ENCODE peak calls at places on chromosome 13, in nine cellular contexts. One of them, this sample, is unnamed.

GRCh38 chr13:110676511-110677204 is 29.3 kb downstream of the CARS2 start:
- DNase-seq in heart left ventricle: no peak
- DNase-seq in GM12865: peak
- DNase-seq in WERI-Rb-1: no peak
- DNase-seq in kidney epithelial cell: no peak
- DNase-seq in body of pancreas: peak
- DNase-seq in NB4: no peak
- DNase-seq in mucosa of descending colon: no peak
- DNase-seq in astrocyte of the spinal cord: no peak
- DNase-seq in this sample: no peak

GRCh38 chr13:110047511-110047910 is 259.4 kb downstream of the COL4A1 start:
- DNase-seq in heart left ventricle: peak
- DNase-seq in GM12865: no peak
- DNase-seq in WERI-Rb-1: no peak
- DNase-seq in kidney epithelial cell: peak
- DNase-seq in body of pancreas: peak
- DNase-seq in NB4: no peak
- DNase-seq in mucosa of descending colon: no peak
- DNase-seq in astrocyte of the spinal cord: peak
- DNase-seq in this sample: peak

GRCh38 chr13:67125681-67126080 is 104.5 kb downstream of the PCDH9 start:
- DNase-seq in heart left ventricle: no peak
- DNase-seq in GM12865: no peak
- DNase-seq in WERI-Rb-1: no peak
- DNase-seq in kidney epithelial cell: no peak
- DNase-seq in body of pancreas: no peak
- DNase-seq in NB4: no peak
- DNase-seq in mucosa of descending colon: no peak
- DNase-seq in astrocyte of the spinal cord: no peak
- DNase-seq in this sample: no peak

GRCh38 chr13:113356594-113356993 is 7.3 kb downstream of the GRTP1 start:
- DNase-seq in heart left ventricle: no peak
- DNase-seq in GM12865: no peak
- DNase-seq in WERI-Rb-1: no peak
- DNase-seq in kidney epithelial cell: no peak
- DNase-seq in body of pancreas: no peak
- DNase-seq in NB4: no peak
- DNase-seq in mucosa of descending colon: no peak
- DNase-seq in astrocyte of the spinal cord: no peak
- DNase-seq in this sample: no peak

GRCh38 chr13:34864650-34865049 is 77.4 kb upstream of the NBEA start:
- DNase-seq in heart left ventricle: no peak
- DNase-seq in GM12865: no peak
- DNase-seq in WERI-Rb-1: no peak
- DNase-seq in kidney epithelial cell: no peak
- DNase-seq in body of pancreas: no peak
- DNase-seq in NB4: no peak
- DNase-seq in mucosa of descending colon: no peak
- DNase-seq in astrocyte of the spinal cord: no peak
- DNase-seq in this sample: no peak

GRCh38 chr13:76848596-76848995 is 37.6 kb downstream of the KCTD12 start:
- DNase-seq in heart left ventricle: peak
- DNase-seq in GM12865: no peak
- DNase-seq in WERI-Rb-1: peak
- DNase-seq in kidney epithelial cell: no peak
- DNase-seq in body of pancreas: no peak
- DNase-seq in NB4: peak
- DNase-seq in mucosa of descending colon: no peak
- DNase-seq in astrocyte of the spinal cord: no peak
- DNase-seq in this sample: no peak

GRCh38 chr13:39588384-39588783 is 14.6 kb downstream of the LHFPL6 start:
- DNase-seq in heart left ventricle: no peak
- DNase-seq in GM12865: no peak
- DNase-seq in WERI-Rb-1: no peak
- DNase-seq in kidney epithelial cell: no peak
- DNase-seq in body of pancreas: no peak
- DNase-seq in NB4: no peak
- DNase-seq in mucosa of descending colon: no peak
- DNase-seq in astrocyte of the spinal cord: no peak
- DNase-seq in this sample: no peak

GRCh38 chr13:48561461-48562224 is 28.8 kb upstream of the RCBTB2 start:
- DNase-seq in heart left ventricle: no peak
- DNase-seq in GM12865: peak
- DNase-seq in WERI-Rb-1: no peak
- DNase-seq in kidney epithelial cell: no peak
- DNase-seq in body of pancreas: no peak
- DNase-seq in NB4: peak
- DNase-seq in mucosa of descending colon: no peak
- DNase-seq in astrocyte of the spinal cord: no peak
- DNase-seq in this sample: no peak

GRCh38 chr13:95644611-95645052 is at the start of gene DZIP1:
- DNase-seq in heart left ventricle: peak
- DNase-seq in GM12865: peak
- DNase-seq in WERI-Rb-1: peak
- DNase-seq in kidney epithelial cell: no peak
- DNase-seq in body of pancreas: peak
- DNase-seq in NB4: no peak
- DNase-seq in mucosa of descending colon: peak
- DNase-seq in astrocyte of the spinal cord: peak
- DNase-seq in this sample: peak

GRCh38 chr13:39379118-39379517 is 223.9 kb downstream of the LHFPL6 start:
- DNase-seq in heart left ventricle: no peak
- DNase-seq in GM12865: peak
- DNase-seq in WERI-Rb-1: no peak
- DNase-seq in kidney epithelial cell: no peak
- DNase-seq in body of pancreas: no peak
- DNase-seq in NB4: no peak
- DNase-seq in mucosa of descending colon: no peak
- DNase-seq in astrocyte of the spinal cord: no peak
- DNase-seq in this sample: no peak

GRCh38 chr13:74907788-74908187 is 574.2 kb downstream of the TBC1D4 start:
- DNase-seq in heart left ventricle: no peak
- DNase-seq in GM12865: no peak
- DNase-seq in WERI-Rb-1: no peak
- DNase-seq in kidney epithelial cell: no peak
- DNase-seq in body of pancreas: no peak
- DNase-seq in NB4: no peak
- DNase-seq in mucosa of descending colon: no peak
- DNase-seq in astrocyte of the spinal cord: no peak
- DNase-seq in this sample: no peak

GRCh38 chr13:38496956-38497355 is 147.3 kb downstream of the UFM1 start:
- DNase-seq in heart left ventricle: no peak
- DNase-seq in GM12865: no peak
- DNase-seq in WERI-Rb-1: no peak
- DNase-seq in kidney epithelial cell: no peak
- DNase-seq in body of pancreas: no peak
- DNase-seq in NB4: no peak
- DNase-seq in mucosa of descending colon: no peak
- DNase-seq in astrocyte of the spinal cord: no peak
- DNase-seq in this sample: peak

GRCh38 chr13:48715977-48716376 is 62.2 kb downstream of the CYSLTR2 start:
- DNase-seq in heart left ventricle: no peak
- DNase-seq in GM12865: no peak
- DNase-seq in WERI-Rb-1: no peak
- DNase-seq in kidney epithelial cell: no peak
- DNase-seq in body of pancreas: no peak
- DNase-seq in NB4: peak
- DNase-seq in mucosa of descending colon: no peak
- DNase-seq in astrocyte of the spinal cord: peak
- DNase-seq in this sample: no peak

GRCh38 chr13:44487989-44488388 is 88.1 kb downstream of the TSC22D1 start:
- DNase-seq in heart left ventricle: no peak
- DNase-seq in GM12865: peak
- DNase-seq in WERI-Rb-1: no peak
- DNase-seq in kidney epithelial cell: no peak
- DNase-seq in body of pancreas: no peak
- DNase-seq in NB4: no peak
- DNase-seq in mucosa of descending colon: no peak
- DNase-seq in astrocyte of the spinal cord: no peak
- DNase-seq in this sample: no peak

GRCh38 chr13:105452895-105453294 is 1082.6 kb downstream of the EFNB2 start:
- DNase-seq in heart left ventricle: no peak
- DNase-seq in GM12865: no peak
- DNase-seq in WERI-Rb-1: no peak
- DNase-seq in kidney epithelial cell: no peak
- DNase-seq in body of pancreas: no peak
- DNase-seq in NB4: no peak
- DNase-seq in mucosa of descending colon: no peak
- DNase-seq in astrocyte of the spinal cord: no peak
- DNase-seq in this sample: no peak

GRCh38 chr13:90445179-90445578 is 902.3 kb upstream of the MIR17HG start:
- DNase-seq in heart left ventricle: no peak
- DNase-seq in GM12865: no peak
- DNase-seq in WERI-Rb-1: no peak
- DNase-seq in kidney epithelial cell: peak
- DNase-seq in body of pancreas: no peak
- DNase-seq in NB4: no peak
- DNase-seq in mucosa of descending colon: no peak
- DNase-seq in astrocyte of the spinal cord: peak
- DNase-seq in this sample: peak

GRCh38 chr13:95494082-95494681 is 58.3 kb upstream of the CLDN10 start:
- DNase-seq in heart left ventricle: no peak
- DNase-seq in GM12865: peak
- DNase-seq in WERI-Rb-1: no peak
- DNase-seq in kidney epithelial cell: no peak
- DNase-seq in body of pancreas: no peak
- DNase-seq in NB4: peak
- DNase-seq in mucosa of descending colon: no peak
- DNase-seq in astrocyte of the spinal cord: peak
- DNase-seq in this sample: no peak

GRCh38 chr13:33676045-33676699 is 141.8 kb upstream of the RFC3 start:
- DNase-seq in heart left ventricle: no peak
- DNase-seq in GM12865: no peak
- DNase-seq in WERI-Rb-1: peak
- DNase-seq in kidney epithelial cell: no peak
- DNase-seq in body of pancreas: peak
- DNase-seq in NB4: no peak
- DNase-seq in mucosa of descending colon: peak
- DNase-seq in astrocyte of the spinal cord: peak
- DNase-seq in this sample: peak

DNA sequence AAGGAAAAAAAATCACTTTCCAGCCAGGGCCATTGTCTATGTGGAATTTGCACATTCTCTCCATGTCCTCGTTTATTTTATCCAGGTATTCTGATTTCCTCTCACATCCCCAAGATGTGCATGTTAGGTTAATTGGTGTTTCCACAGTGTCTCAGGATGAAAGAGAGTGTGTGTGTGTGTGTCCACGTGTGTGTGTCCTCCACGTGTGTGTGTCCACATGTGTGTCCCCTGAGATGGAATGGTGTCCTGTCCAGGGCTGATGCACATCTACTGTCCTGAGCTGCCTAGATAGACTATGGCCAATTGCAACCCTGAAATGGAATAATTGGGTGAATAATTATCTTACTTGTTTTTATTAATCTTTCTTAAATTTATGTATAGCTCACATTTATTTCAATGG is 2436.5 kb downstream of the PCDH9 start:
- DNase-seq in heart left ventricle: no peak
- DNase-seq in GM12865: no peak
- DNase-seq in WERI-Rb-1: no peak
- DNase-seq in kidney epithelial cell: no peak
- DNase-seq in body of pancreas: no peak
- DNase-seq in NB4: no peak
- DNase-seq in mucosa of descending colon: no peak
- DNase-seq in astrocyte of the spinal cord: no peak
- DNase-seq in this sample: no peak
- H3K4me3 ChIP-seq in heart left ventricle: no peak
- H3K4me3 ChIP-seq in GM12865: no peak
- H3K4me3 ChIP-seq in WERI-Rb-1: no peak
- H3K4me3 ChIP-seq in kidney epithelial cell: no peak
- H3K4me3 ChIP-seq in body of pancreas: no peak
- H3K4me3 ChIP-seq in NB4: no peak
- H3K4me3 ChIP-seq in mucosa of descending colon: no peak
- H3K4me3 ChIP-seq in astrocyte of the spinal cord: no peak
- H3K4me3 ChIP-seq in this sample: no peak

GRCh38 chr13:42969558-42970172 is 22.4 kb downstream of the EPSTI1 start:
- DNase-seq in heart left ventricle: peak
- DNase-seq in GM12865: peak
- DNase-seq in WERI-Rb-1: peak
- DNase-seq in kidney epithelial cell: no peak
- DNase-seq in body of pancreas: peak
- DNase-seq in NB4: peak
- DNase-seq in mucosa of descending colon: peak
- DNase-seq in astrocyte of the spinal cord: peak
- DNase-seq in this sample: peak
- TF ChIP-seq CTCF in heart left ventricle: peak
- TF ChIP-seq CTCF in GM12865: peak
- TF ChIP-seq CTCF in WERI-Rb-1: peak
- TF ChIP-seq CTCF in kidney epithelial cell: peak
- TF ChIP-seq CTCF in body of pancreas: peak
- TF ChIP-seq CTCF in NB4: peak
- TF ChIP-seq CTCF in mucosa of descending colon: peak
- TF ChIP-seq CTCF in astrocyte of the spinal cord: peak
- TF ChIP-seq CTCF in this sample: peak

DNA sequence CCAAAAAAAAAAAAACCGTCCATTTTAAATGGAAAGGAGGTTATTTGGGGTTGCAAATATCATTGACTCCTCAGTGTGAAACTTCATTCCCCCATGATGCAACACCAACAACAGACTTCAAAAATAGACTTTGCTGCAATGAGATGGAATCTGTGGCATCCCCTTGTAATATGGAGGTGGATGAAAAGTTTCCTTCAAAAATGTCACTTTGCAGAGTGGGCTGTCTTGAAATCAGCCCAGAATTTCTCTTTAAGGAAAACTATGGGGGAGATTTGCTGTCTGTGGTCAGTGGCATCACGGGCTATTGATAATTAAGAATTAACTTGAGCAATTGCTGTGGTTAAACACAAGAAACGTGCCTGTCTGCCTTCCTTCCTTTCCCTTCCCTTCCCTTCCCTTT is 1.5 kb downstream of the GPR18 start:
- DNase-seq in heart left ventricle: no peak
- DNase-seq in GM12865: no peak
- DNase-seq in WERI-Rb-1: no peak
- DNase-seq in kidney epithelial cell: no peak
- DNase-seq in body of pancreas: no peak
- DNase-seq in NB4: peak
- DNase-seq in mucosa of descending colon: no peak
- DNase-seq in astrocyte of the spinal cord: peak
- DNase-seq in this sample: no peak
- H3K4me3 ChIP-seq in heart left ventricle: no peak
- H3K4me3 ChIP-seq in GM12865: no peak
- H3K4me3 ChIP-seq in WERI-Rb-1: no peak
- H3K4me3 ChIP-seq in kidney epithelial cell: no peak
- H3K4me3 ChIP-seq in body of pancreas: no peak
- H3K4me3 ChIP-seq in NB4: no peak
- H3K4me3 ChIP-seq in mucosa of descending colon: no peak
- H3K4me3 ChIP-seq in astrocyte of the spinal cord: no peak
- H3K4me3 ChIP-seq in this sample: no peak

GRCh38 chr13:51449018-51449417 is 3.8 kb downstream of the INTS6 start:
- DNase-seq in heart left ventricle: no peak
- DNase-seq in GM12865: no peak
- DNase-seq in WERI-Rb-1: no peak
- DNase-seq in kidney epithelial cell: no peak
- DNase-seq in body of pancreas: no peak
- DNase-seq in NB4: no peak
- DNase-seq in mucosa of descending colon: no peak
- DNase-seq in astrocyte of the spinal cord: no peak
- DNase-seq in this sample: no peak

DNA sequence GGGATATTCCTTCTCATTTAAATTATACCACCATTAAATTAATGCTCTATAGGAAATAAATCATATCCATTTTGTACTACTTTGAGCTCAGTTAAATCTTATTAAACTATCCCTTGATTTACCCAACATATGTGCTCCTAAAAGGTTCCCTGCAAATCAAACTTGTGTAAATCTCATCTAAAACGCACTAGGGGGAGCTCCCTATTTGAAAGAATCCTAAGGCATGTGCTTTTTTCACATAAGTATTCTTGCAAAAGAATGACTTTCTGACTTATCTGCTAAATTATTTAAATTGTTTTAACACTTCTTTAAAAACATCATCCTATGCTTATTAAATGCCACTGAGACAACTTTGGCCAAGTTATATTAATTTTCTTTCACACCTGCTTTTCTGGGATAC is 7.9 kb downstream of the INTS6 start:
- DNase-seq in heart left ventricle: no peak
- DNase-seq in GM12865: no peak
- DNase-seq in WERI-Rb-1: no peak
- DNase-seq in kidney epithelial cell: no peak
- DNase-seq in body of pancreas: no peak
- DNase-seq in NB4: peak
- DNase-seq in mucosa of descending colon: no peak
- DNase-seq in astrocyte of the spinal cord: peak
- DNase-seq in this sample: no peak
- TF ChIP-seq CTCF in heart left ventricle: peak
- TF ChIP-seq CTCF in GM12865: no peak
- TF ChIP-seq CTCF in WERI-Rb-1: no peak
- TF ChIP-seq CTCF in kidney epithelial cell: peak
- TF ChIP-seq CTCF in body of pancreas: peak
- TF ChIP-seq CTCF in NB4: no peak
- TF ChIP-seq CTCF in mucosa of descending colon: no peak
- TF ChIP-seq CTCF in astrocyte of the spinal cord: peak
- TF ChIP-seq CTCF in this sample: peak